ENCODE peak calls at places on chromosomes 16 and 17, in four cellular contexts. B is SK-N-SH, V is K562, E is HepG2. W is an unnamed sample.

GRCh38 chr17:46027326-46028325 is 28.6 kb downstream of the STH start:
- DNase-seq in V (no peak), E (no peak), B (no peak), W (no peak)

GRCh38 chr16:64390102-64390501 is 731.8 kb downstream of the CDH11 start:
- DNase-seq in V (no peak), B (no peak), E (no peak), W (no peak)

GRCh38 chr16:82584553-82585152 is 42.1 kb upstream of the CDH13 start:
- DNase-seq in V (no peak), E (no peak), B (no peak), W (no peak)

GRCh38 chr17:47220531-47220999 is 11.4 kb downstream of the MYL4 start:
- DNase-seq in E (no peak), V (no peak), B (no peak), W (no peak)

GRCh38 chr16:67415872-67416793 is at the start of gene ZDHHC1:
- DNase-seq in V (peak), B (peak), E (no peak), W (peak)

GRCh38 chr16:27314161-27314723 is 468 bp downstream of the IL4R start:
- DNase-seq in B (peak), E (peak), V (no peak), W (peak)

GRCh38 chr16:11263737-11264136 is 5.4 kb downstream of the TNP2 start:
- DNase-seq in V (no peak), B (no peak), E (no peak), W (no peak)

GRCh38 chr17:65485388-65486299 is 75.8 kb downstream of the AXIN2 start:
- DNase-seq in B (no peak), E (no peak), V (no peak), W (no peak)

GRCh38 chr16:55913717-55914116 is 38.5 kb upstream of the CES5A start:
- DNase-seq in V (no peak), B (peak), E (no peak), W (no peak)

GRCh38 chr17:83153681-83154310 is 74.4 kb downstream of the METRNL start:
- DNase-seq in V (no peak), B (peak), E (no peak), W (no peak)

GRCh38 chr16:11133344-11133921 is 122.6 kb downstream of the SOCS1 start:
- DNase-seq in B (no peak), V (peak), E (peak), W (no peak)

GRCh38 chr17:28982191-28982793 is 23.5 kb downstream of the SEZ6 start:
- DNase-seq in B (no peak), E (peak), V (no peak), W (no peak)

GRCh38 chr17:2056221-2057129 is 1.6 kb downstream of the HIC1 start:
- DNase-seq in V (no peak), E (no peak), B (no peak), W (peak)

GRCh38 chr16:87582966-87583325 is 19.4 kb upstream of the JPH3 start:
- DNase-seq in E (no peak), B (no peak), V (no peak), W (no peak)

GRCh38 chr17:16927641-16928321 is 44.1 kb downstream of the TNFRSF13B start:
- DNase-seq in V (no peak), B (no peak), E (no peak), W (peak)

GRCh38 chr16:4131621-4132020 is 15.4 kb upstream of the ADCY9 start:
- DNase-seq in B (no peak), E (no peak), V (no peak), W (no peak)

GRCh38 chr16:16940351-16940750 is 530.4 kb downstream of the XYLT1 start:
- DNase-seq in E (no peak), V (peak), B (no peak), W (peak)

GRCh38 chr17:66301418-66301863 is 972 bp upstream of the PRKCA start:
- DNase-seq in E (no peak), B (no peak), V (no peak), W (no peak)

GRCh38 chr17:62307196-62307595 is 73.2 kb upstream of the EFCAB3 start:
- DNase-seq in E (no peak), V (no peak), B (no peak), W (no peak)

GRCh38 chr16:52676951-52677350 is 130.0 kb upstream of the TOX3 start:
- DNase-seq in E (no peak), B (no peak), V (no peak), W (no peak)
- TF ChIP-seq FOXJ3 in E (no peak), B (no peak), V (no peak), W (no peak)

GRCh38 chr16:86516618-86517003 is 6.3 kb downstream of the FOXF1 start:
- DNase-seq in E (no peak), V (no peak), B (no peak), W (no peak)
- TF ChIP-seq FOXJ3 in E (no peak), V (no peak), B (no peak), W (no peak)

GRCh38 chr17:67439269-67439668 is 62.2 kb downstream of the PITPNC1 start:
- DNase-seq in V (no peak), E (no peak), B (peak), W (no peak)
- TF ChIP-seq FOXJ3 in V (no peak), E (no peak), B (no peak), W (no peak)

GRCh38 chr16:85607331-85607765 is 5.8 kb upstream of the GSE1 start:
- DNase-seq in B (peak), E (no peak), V (peak), W (peak)
- TF ChIP-seq FOXJ3 in B (peak), E (no peak), V (no peak), W (no peak)

GRCh38 chr16:69064164-69064563 is 41.3 kb upstream of the HAS3 start:
- DNase-seq in E (no peak), V (no peak), B (no peak), W (no peak)
- TF ChIP-seq FOXJ3 in E (no peak), V (no peak), B (no peak), W (no peak)

DNA sequence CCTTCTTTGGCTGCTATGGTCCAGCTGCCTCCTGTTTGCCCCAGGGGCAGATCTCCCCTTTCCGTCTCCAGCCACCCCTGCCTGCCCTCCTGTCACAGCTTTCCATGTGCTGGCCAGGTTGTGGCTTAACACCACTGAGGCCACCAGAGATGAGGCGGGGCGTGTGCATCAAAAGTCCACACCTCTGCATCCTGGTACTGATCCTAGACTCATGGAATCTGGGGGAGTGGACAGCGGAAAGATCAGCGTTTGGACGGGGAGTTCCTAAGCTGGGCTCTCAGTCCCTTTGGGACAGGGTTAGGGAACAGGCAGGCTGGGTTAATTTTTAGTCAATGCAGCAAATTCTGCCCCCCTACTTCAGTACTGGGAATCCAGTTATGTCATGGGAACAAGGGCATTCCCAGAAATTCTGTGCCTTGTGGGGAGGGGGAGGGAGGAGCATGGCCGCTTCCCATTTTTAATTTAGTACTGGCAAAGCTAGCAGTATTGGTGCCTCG is 3.9 kb downstream of the IGFBP4 start:
- DNase-seq in B (no peak), E (no peak), V (no peak), W (no peak)
- TF ChIP-seq FOXJ3 in B (no peak), E (no peak), V (no peak), W (no peak)

DNA sequence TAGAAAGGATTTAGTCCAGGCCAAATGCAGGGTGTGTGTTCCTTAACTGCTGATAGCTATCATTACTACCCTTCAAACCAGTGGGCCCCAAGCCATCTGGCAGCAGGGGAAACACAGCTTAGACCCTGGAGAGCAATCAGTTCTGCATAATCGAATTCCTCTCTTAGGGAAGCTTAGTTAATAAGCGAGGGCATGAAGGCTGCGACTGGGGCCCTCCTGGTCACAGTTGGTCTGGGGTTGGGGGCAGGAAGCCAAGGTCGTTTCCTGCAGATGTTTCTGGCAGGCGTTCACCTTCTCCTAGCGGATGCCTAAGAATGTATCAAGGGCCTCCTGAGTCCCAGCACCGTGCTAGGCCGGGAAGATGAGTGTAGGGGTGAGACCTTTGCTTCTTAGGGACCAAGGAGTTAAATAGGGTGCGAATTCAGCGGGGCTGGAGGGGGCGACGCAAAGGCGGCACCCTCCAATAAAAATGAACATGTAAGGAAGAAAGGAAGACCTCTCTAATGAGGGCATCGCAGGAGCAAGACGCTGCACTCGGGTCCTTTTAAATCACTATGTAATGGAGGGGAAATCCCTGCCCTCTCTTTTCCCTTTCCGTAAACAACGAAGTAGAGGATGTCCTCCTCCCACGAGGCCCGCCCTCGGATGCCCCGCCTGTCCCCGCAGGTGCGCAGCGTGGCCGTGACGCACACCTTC is 16.5 kb upstream of the EEF2K start:
- DNase-seq in B (peak), E (no peak), V (no peak), W (no peak)
- TF ChIP-seq FOXJ3 in B (no peak), E (no peak), V (no peak), W (no peak)

GRCh38 chr16:23905027-23905426 is 69.2 kb downstream of the PRKCB start:
- DNase-seq in V (no peak), B (no peak), E (no peak), W (peak)
- TF ChIP-seq FOXJ3 in V (no peak), B (no peak), E (no peak), W (no peak)

GRCh38 chr16:8686879-8687278 is 12.5 kb downstream of the ABAT start:
- DNase-seq in E (no peak), V (no peak), B (no peak), W (no peak)
- TF ChIP-seq FOXJ3 in E (no peak), V (no peak), B (no peak), W (no peak)

GRCh38 chr17:75433223-75433622 is 23.2 kb upstream of the TMEM94 start:
- DNase-seq in V (peak), E (no peak), B (no peak), W (no peak)

GRCh38 chr17:75428775-75429469 is 23.4 kb upstream of the GRB2 start:
- DNase-seq in B (no peak), V (no peak), E (peak), W (no peak)

DNA sequence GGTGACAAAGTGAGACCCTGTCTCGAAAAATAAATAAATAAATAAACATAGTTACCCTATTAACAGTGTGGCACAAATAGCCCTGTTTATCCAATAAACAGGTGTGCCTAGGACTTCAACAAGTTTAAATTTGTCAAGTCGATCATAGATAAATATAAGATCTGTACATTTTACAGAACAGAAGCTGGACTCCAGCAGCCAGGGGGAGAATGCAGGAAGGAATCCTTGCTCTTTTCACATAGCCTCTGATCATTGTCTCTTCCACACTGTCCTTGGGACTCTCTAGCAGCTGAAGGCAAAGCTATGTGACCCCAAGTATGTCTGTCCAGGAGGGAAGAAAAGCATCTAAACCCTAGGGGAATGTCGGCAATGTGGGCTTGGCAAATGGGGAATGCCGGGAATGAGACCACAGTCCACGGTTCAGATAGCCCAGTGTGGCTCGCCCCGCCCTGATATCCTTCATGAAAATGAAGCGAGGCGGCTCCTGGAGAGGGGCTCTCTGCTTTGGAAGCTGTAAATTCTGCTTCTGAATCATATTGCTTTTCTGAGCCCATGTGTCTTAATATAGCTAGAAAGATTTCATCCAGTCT is 24.8 kb upstream of the GRB2 start:
- DNase-seq in V (peak), B (no peak), E (peak), W (peak)
- TF ChIP-seq FOXJ3 in V (no peak), B (no peak), E (no peak), W (no peak)

W was measured in WTC11.